ENCODE peak calls at places on chromosome 19, in seven cellular contexts. A is T-helper 9 cell; S is IMR-90; X is CD4-positive, alpha-beta T cell; H is stimulated activated effector memory CD8-positive, alpha-beta T cell treated with anti-CD3 and anti-CD28 coated beads, Interleukin-12 subunit alpha, Interleukin-12 subunit beta, amount 100 ng/mL, for 72 hours; U is activated CD8-positive, alpha-beta memory T cell treated with anti-CD3 and anti-CD28 coated beads for 1 hour; M is NCI-H2029. P is an unnamed sample.

GRCh38 chr19:38405276-38405675 is 2.4 kb downstream of the FAM98C start:
- DNase-seq in A (no peak), S (no peak), X (no peak), H (no peak), U (no peak), M (no peak), P (no peak)

GRCh38 chr19:34962281-34962944 is 1.6 kb downstream of the ZNF792 start:
- DNase-seq in A (no peak), S (peak), X (no peak), H (no peak), U (no peak), M (peak), P (no peak)

GRCh38 chr19:15555759-15556633 is 47.7 kb downstream of the CYP4F22 start:
- DNase-seq in A (peak), S (peak), X (peak), H (peak), U (peak), M (peak), P (peak)

GRCh38 chr19:45637890-45638667 is 1.1 kb downstream of the EML2 start:
- DNase-seq in A (no peak), S (peak), X (no peak), H (no peak), U (no peak), M (no peak), P (peak)

GRCh38 chr19:17794731-17795494 is at the start of gene B3GNT3:
- DNase-seq in A (peak), S (no peak), X (no peak), H (no peak), U (no peak), M (peak), P (no peak)

GRCh38 chr19:33248954-33249613 is 23.4 kb upstream of the SLC7A10 start:
- DNase-seq in A (no peak), S (no peak), X (no peak), H (no peak), U (no peak), M (no peak), P (no peak)

GRCh38 chr19:30085394-30085793 is 143.4 kb downstream of the URI1 start:
- DNase-seq in A (no peak), S (no peak), X (no peak), H (no peak), U (no peak), M (no peak), P (no peak)

GRCh38 chr19:14343286-14343685 is 38.0 kb upstream of the ADGRE5 start:
- DNase-seq in A (no peak), S (no peak), X (no peak), H (no peak), U (no peak), M (peak), P (no peak)

GRCh38 chr19:48720613-48721296 is 1.2 kb upstream of the MAMSTR start:
- DNase-seq in A (peak), S (peak), X (peak), H (peak), U (peak), M (peak), P (peak)

GRCh38 chr19:45522010-45522941 is 15.0 kb downstream of the VASP start:
- DNase-seq in A (no peak), S (no peak), X (no peak), H (no peak), U (no peak), M (no peak), P (no peak)

GRCh38 chr19:11067356-11068113 is 21.7 kb upstream of the LDLR start:
- DNase-seq in A (no peak), S (peak), X (no peak), H (no peak), U (no peak), M (no peak), P (no peak)

GRCh38 chr19:43592800-43593350 is 3.1 kb downstream of the IRGQ start:
- DNase-seq in A (no peak), S (no peak), X (no peak), H (no peak), U (no peak), M (no peak), P (no peak)

GRCh38 chr19:54439174-54439851 is 9.7 kb upstream of the LENG8 start:
- DNase-seq in A (no peak), S (no peak), X (no peak), H (no peak), U (no peak), M (no peak), P (no peak)

GRCh38 chr19:41998246-41999020 is 4.4 kb upstream of the ATP1A3 start:
- DNase-seq in A (peak), S (peak), X (no peak), H (peak), U (peak), M (peak), P (no peak)

GRCh38 chr19:37251308-37252229 is 33.6 kb downstream of the ZNF383 start:
- DNase-seq in A (peak), S (peak), X (peak), H (peak), U (no peak), M (peak), P (peak)

GRCh38 chr19:12899891-12900518 is 9.0 kb downstream of the GCDH start:
- DNase-seq in A (no peak), S (no peak), X (no peak), H (peak), U (no peak), M (no peak), P (no peak)

GRCh38 chr19:4582112-4582553 is 22.6 kb upstream of the SEMA6B start:
- DNase-seq in A (no peak), S (no peak), X (no peak), H (no peak), U (no peak), M (no peak), P (peak)

GRCh38 chr19:51433092-51433491 is 15.7 kb upstream of the SIGLEC10 start:
- DNase-seq in A (no peak), S (no peak), X (no peak), H (no peak), U (no peak), M (no peak), P (no peak)

GRCh38 chr19:38044267-38045111 is 137.5 kb downstream of the SIPA1L3 start:
- DNase-seq in A (no peak), S (peak), X (no peak), H (no peak), U (no peak), M (no peak), P (peak)

GRCh38 chr19:52778811-52779210 is 7.8 kb downstream of the ZNF600 start:
- DNase-seq in A (no peak), S (peak), X (no peak), H (peak), U (no peak), M (no peak), P (no peak)

GRCh38 chr19:48029431-48029830 is 14.4 kb downstream of the CABP5 start:
- DNase-seq in A (no peak), S (no peak), X (no peak), H (no peak), U (no peak), M (no peak), P (no peak)

GRCh38 chr19:32997716-32998355 is 25.8 kb downstream of the FAAP24 start:
- DNase-seq in A (no peak), S (no peak), X (no peak), H (no peak), U (no peak), M (no peak), P (no peak)